ENCODE peak calls at places on chromosomes 2 and 18, in seven cellular contexts. One of them, this sample, is unnamed.

GRCh38 chr2:171943869-171944268 is 21.6 kb downstream of the HAT1 start:
- DNase-seq in activated effector memory CD4-positive, alpha-beta T cell treated with Interleukin-2 at 50 U/mL for 16 hours: no peak
- DNase-seq in left colon: no peak
- DNase-seq in activated T-helper 1 cell treated with anti-CD3 and anti-CD28 coated beads, Interleukin-12 subunit alpha, Interleukin-12 subunit beta, Interleukin-2, Interleukin-4 antibody, amounts not matched to agents 30 ng/mL and 10 ng/mL and 1 ng/mL, durations not matched to agents 14 hours and 24 hours and 36 hours: no peak
- DNase-seq in stimulated activated CD8-positive, alpha-beta memory T cell treated with anti-CD3 and anti-CD28 coated beads, Interleukin-7, amount 100 ng/mL, for 1 hour: no peak
- DNase-seq in NCI-H460: no peak
- DNase-seq in NCI-H510A treated with DMSO at 0.1 percent for 48 hours: no peak
- DNase-seq in this sample: no peak

GRCh38 chr2:94753466-94753998 is 117.7 kb upstream of the TEKT4 start:
- DNase-seq in NCI-H510A treated with DMSO at 0.1 percent for 48 hours: no peak
- DNase-seq in activated effector memory CD4-positive, alpha-beta T cell treated with Interleukin-2 at 50 U/mL for 16 hours: no peak
- DNase-seq in NCI-H460: no peak
- DNase-seq in left colon: no peak
- DNase-seq in activated T-helper 1 cell treated with anti-CD3 and anti-CD28 coated beads, Interleukin-12 subunit alpha, Interleukin-12 subunit beta, Interleukin-2, Interleukin-4 antibody, amounts not matched to agents 30 ng/mL and 10 ng/mL and 1 ng/mL, durations not matched to agents 14 hours and 24 hours and 36 hours: no peak
- DNase-seq in stimulated activated CD8-positive, alpha-beta memory T cell treated with anti-CD3 and anti-CD28 coated beads, Interleukin-7, amount 100 ng/mL, for 1 hour: no peak
- DNase-seq in this sample: no peak

GRCh38 chr18:62331581-62332436 is 6.7 kb downstream of the TNFRSF11A start:
- DNase-seq in NCI-H460: no peak
- DNase-seq in stimulated activated CD8-positive, alpha-beta memory T cell treated with anti-CD3 and anti-CD28 coated beads, Interleukin-7, amount 100 ng/mL, for 1 hour: no peak
- DNase-seq in activated effector memory CD4-positive, alpha-beta T cell treated with Interleukin-2 at 50 U/mL for 16 hours: no peak
- DNase-seq in activated T-helper 1 cell treated with anti-CD3 and anti-CD28 coated beads, Interleukin-12 subunit alpha, Interleukin-12 subunit beta, Interleukin-2, Interleukin-4 antibody, amounts not matched to agents 30 ng/mL and 10 ng/mL and 1 ng/mL, durations not matched to agents 14 hours and 24 hours and 36 hours: no peak
- DNase-seq in left colon: no peak
- DNase-seq in NCI-H510A treated with DMSO at 0.1 percent for 48 hours: no peak
- DNase-seq in this sample: no peak

GRCh38 chr2:52933878-52934277 is 833.7 kb upstream of the CHAC2 start:
- DNase-seq in stimulated activated CD8-positive, alpha-beta memory T cell treated with anti-CD3 and anti-CD28 coated beads, Interleukin-7, amount 100 ng/mL, for 1 hour: no peak
- DNase-seq in NCI-H460: no peak
- DNase-seq in NCI-H510A treated with DMSO at 0.1 percent for 48 hours: no peak
- DNase-seq in activated effector memory CD4-positive, alpha-beta T cell treated with Interleukin-2 at 50 U/mL for 16 hours: no peak
- DNase-seq in left colon: no peak
- DNase-seq in activated T-helper 1 cell treated with anti-CD3 and anti-CD28 coated beads, Interleukin-12 subunit alpha, Interleukin-12 subunit beta, Interleukin-2, Interleukin-4 antibody, amounts not matched to agents 30 ng/mL and 10 ng/mL and 1 ng/mL, durations not matched to agents 14 hours and 24 hours and 36 hours: no peak
- DNase-seq in this sample: no peak

GRCh38 chr2:64914735-64915509 is 74.3 kb upstream of the SLC1A4 start:
- DNase-seq in activated effector memory CD4-positive, alpha-beta T cell treated with Interleukin-2 at 50 U/mL for 16 hours: no peak
- DNase-seq in left colon: no peak
- DNase-seq in NCI-H510A treated with DMSO at 0.1 percent for 48 hours: no peak
- DNase-seq in stimulated activated CD8-positive, alpha-beta memory T cell treated with anti-CD3 and anti-CD28 coated beads, Interleukin-7, amount 100 ng/mL, for 1 hour: no peak
- DNase-seq in NCI-H460: no peak
- DNase-seq in activated T-helper 1 cell treated with anti-CD3 and anti-CD28 coated beads, Interleukin-12 subunit alpha, Interleukin-12 subunit beta, Interleukin-2, Interleukin-4 antibody, amounts not matched to agents 30 ng/mL and 10 ng/mL and 1 ng/mL, durations not matched to agents 14 hours and 24 hours and 36 hours: no peak
- DNase-seq in this sample: no peak

GRCh38 chr2:156156580-156156979 is 175.9 kb downstream of the NR4A2 start:
- DNase-seq in NCI-H460: no peak
- DNase-seq in activated T-helper 1 cell treated with anti-CD3 and anti-CD28 coated beads, Interleukin-12 subunit alpha, Interleukin-12 subunit beta, Interleukin-2, Interleukin-4 antibody, amounts not matched to agents 30 ng/mL and 10 ng/mL and 1 ng/mL, durations not matched to agents 14 hours and 24 hours and 36 hours: no peak
- DNase-seq in stimulated activated CD8-positive, alpha-beta memory T cell treated with anti-CD3 and anti-CD28 coated beads, Interleukin-7, amount 100 ng/mL, for 1 hour: no peak
- DNase-seq in left colon: peak
- DNase-seq in activated effector memory CD4-positive, alpha-beta T cell treated with Interleukin-2 at 50 U/mL for 16 hours: no peak
- DNase-seq in NCI-H510A treated with DMSO at 0.1 percent for 48 hours: no peak
- DNase-seq in this sample: no peak

GRCh38 chr18:66316708-66317107 is 287.2 kb downstream of the CDH19 start:
- DNase-seq in activated effector memory CD4-positive, alpha-beta T cell treated with Interleukin-2 at 50 U/mL for 16 hours: no peak
- DNase-seq in NCI-H460: no peak
- DNase-seq in NCI-H510A treated with DMSO at 0.1 percent for 48 hours: no peak
- DNase-seq in left colon: no peak
- DNase-seq in activated T-helper 1 cell treated with anti-CD3 and anti-CD28 coated beads, Interleukin-12 subunit alpha, Interleukin-12 subunit beta, Interleukin-2, Interleukin-4 antibody, amounts not matched to agents 30 ng/mL and 10 ng/mL and 1 ng/mL, durations not matched to agents 14 hours and 24 hours and 36 hours: no peak
- DNase-seq in stimulated activated CD8-positive, alpha-beta memory T cell treated with anti-CD3 and anti-CD28 coated beads, Interleukin-7, amount 100 ng/mL, for 1 hour: no peak
- DNase-seq in this sample: no peak

GRCh38 chr2:218320704-218321336 is 28.5 kb upstream of the TMBIM1 start:
- DNase-seq in activated T-helper 1 cell treated with anti-CD3 and anti-CD28 coated beads, Interleukin-12 subunit alpha, Interleukin-12 subunit beta, Interleukin-2, Interleukin-4 antibody, amounts not matched to agents 30 ng/mL and 10 ng/mL and 1 ng/mL, durations not matched to agents 14 hours and 24 hours and 36 hours: no peak
- DNase-seq in stimulated activated CD8-positive, alpha-beta memory T cell treated with anti-CD3 and anti-CD28 coated beads, Interleukin-7, amount 100 ng/mL, for 1 hour: no peak
- DNase-seq in activated effector memory CD4-positive, alpha-beta T cell treated with Interleukin-2 at 50 U/mL for 16 hours: no peak
- DNase-seq in NCI-H510A treated with DMSO at 0.1 percent for 48 hours: no peak
- DNase-seq in NCI-H460: no peak
- DNase-seq in left colon: no peak
- DNase-seq in this sample: no peak

GRCh38 chr2:16290311-16291020 is 350.1 kb downstream of the MYCN start:
- DNase-seq in activated effector memory CD4-positive, alpha-beta T cell treated with Interleukin-2 at 50 U/mL for 16 hours: no peak
- DNase-seq in NCI-H460: no peak
- DNase-seq in NCI-H510A treated with DMSO at 0.1 percent for 48 hours: no peak
- DNase-seq in left colon: no peak
- DNase-seq in activated T-helper 1 cell treated with anti-CD3 and anti-CD28 coated beads, Interleukin-12 subunit alpha, Interleukin-12 subunit beta, Interleukin-2, Interleukin-4 antibody, amounts not matched to agents 30 ng/mL and 10 ng/mL and 1 ng/mL, durations not matched to agents 14 hours and 24 hours and 36 hours: no peak
- DNase-seq in stimulated activated CD8-positive, alpha-beta memory T cell treated with anti-CD3 and anti-CD28 coated beads, Interleukin-7, amount 100 ng/mL, for 1 hour: no peak
- DNase-seq in this sample: no peak

GRCh38 chr2:1521878-1522495 is 108.7 kb downstream of the TPO start:
- DNase-seq in NCI-H460: no peak
- DNase-seq in activated T-helper 1 cell treated with anti-CD3 and anti-CD28 coated beads, Interleukin-12 subunit alpha, Interleukin-12 subunit beta, Interleukin-2, Interleukin-4 antibody, amounts not matched to agents 30 ng/mL and 10 ng/mL and 1 ng/mL, durations not matched to agents 14 hours and 24 hours and 36 hours: no peak
- DNase-seq in left colon: no peak
- DNase-seq in NCI-H510A treated with DMSO at 0.1 percent for 48 hours: no peak
- DNase-seq in activated effector memory CD4-positive, alpha-beta T cell treated with Interleukin-2 at 50 U/mL for 16 hours: no peak
- DNase-seq in stimulated activated CD8-positive, alpha-beta memory T cell treated with anti-CD3 and anti-CD28 coated beads, Interleukin-7, amount 100 ng/mL, for 1 hour: no peak
- DNase-seq in this sample: no peak

GRCh38 chr2:42926438-42927333 is 134.3 kb upstream of the HAAO start:
- DNase-seq in stimulated activated CD8-positive, alpha-beta memory T cell treated with anti-CD3 and anti-CD28 coated beads, Interleukin-7, amount 100 ng/mL, for 1 hour: no peak
- DNase-seq in activated effector memory CD4-positive, alpha-beta T cell treated with Interleukin-2 at 50 U/mL for 16 hours: no peak
- DNase-seq in activated T-helper 1 cell treated with anti-CD3 and anti-CD28 coated beads, Interleukin-12 subunit alpha, Interleukin-12 subunit beta, Interleukin-2, Interleukin-4 antibody, amounts not matched to agents 30 ng/mL and 10 ng/mL and 1 ng/mL, durations not matched to agents 14 hours and 24 hours and 36 hours: no peak
- DNase-seq in left colon: peak
- DNase-seq in NCI-H510A treated with DMSO at 0.1 percent for 48 hours: peak
- DNase-seq in NCI-H460: no peak
- DNase-seq in this sample: no peak

GRCh38 chr2:118417417-118418125 is 329.3 kb downstream of the INSIG2 start:
- DNase-seq in NCI-H510A treated with DMSO at 0.1 percent for 48 hours: no peak
- DNase-seq in left colon: no peak
- DNase-seq in NCI-H460: no peak
- DNase-seq in activated T-helper 1 cell treated with anti-CD3 and anti-CD28 coated beads, Interleukin-12 subunit alpha, Interleukin-12 subunit beta, Interleukin-2, Interleukin-4 antibody, amounts not matched to agents 30 ng/mL and 10 ng/mL and 1 ng/mL, durations not matched to agents 14 hours and 24 hours and 36 hours: no peak
- DNase-seq in stimulated activated CD8-positive, alpha-beta memory T cell treated with anti-CD3 and anti-CD28 coated beads, Interleukin-7, amount 100 ng/mL, for 1 hour: no peak
- DNase-seq in activated effector memory CD4-positive, alpha-beta T cell treated with Interleukin-2 at 50 U/mL for 16 hours: no peak
- DNase-seq in this sample: peak

GRCh38 chr2:71801969-71802368 is 345.7 kb downstream of the CYP26B1 start:
- DNase-seq in NCI-H510A treated with DMSO at 0.1 percent for 48 hours: no peak
- DNase-seq in stimulated activated CD8-positive, alpha-beta memory T cell treated with anti-CD3 and anti-CD28 coated beads, Interleukin-7, amount 100 ng/mL, for 1 hour: no peak
- DNase-seq in NCI-H460: no peak
- DNase-seq in activated effector memory CD4-positive, alpha-beta T cell treated with Interleukin-2 at 50 U/mL for 16 hours: no peak
- DNase-seq in activated T-helper 1 cell treated with anti-CD3 and anti-CD28 coated beads, Interleukin-12 subunit alpha, Interleukin-12 subunit beta, Interleukin-2, Interleukin-4 antibody, amounts not matched to agents 30 ng/mL and 10 ng/mL and 1 ng/mL, durations not matched to agents 14 hours and 24 hours and 36 hours: no peak
- DNase-seq in left colon: peak
- DNase-seq in this sample: peak

GRCh38 chr2:235956281-235956970 is 211.8 kb downstream of the GBX2 start:
- DNase-seq in left colon: no peak
- DNase-seq in NCI-H460: no peak
- DNase-seq in stimulated activated CD8-positive, alpha-beta memory T cell treated with anti-CD3 and anti-CD28 coated beads, Interleukin-7, amount 100 ng/mL, for 1 hour: no peak
- DNase-seq in activated effector memory CD4-positive, alpha-beta T cell treated with Interleukin-2 at 50 U/mL for 16 hours: no peak
- DNase-seq in activated T-helper 1 cell treated with anti-CD3 and anti-CD28 coated beads, Interleukin-12 subunit alpha, Interleukin-12 subunit beta, Interleukin-2, Interleukin-4 antibody, amounts not matched to agents 30 ng/mL and 10 ng/mL and 1 ng/mL, durations not matched to agents 14 hours and 24 hours and 36 hours: no peak
- DNase-seq in NCI-H510A treated with DMSO at 0.1 percent for 48 hours: no peak
- DNase-seq in this sample: no peak

GRCh38 chr18:22170421-22171262 is 1.3 kb downstream of the GATA6 start:
- DNase-seq in NCI-H460: peak
- DNase-seq in left colon: peak
- DNase-seq in activated T-helper 1 cell treated with anti-CD3 and anti-CD28 coated beads, Interleukin-12 subunit alpha, Interleukin-12 subunit beta, Interleukin-2, Interleukin-4 antibody, amounts not matched to agents 30 ng/mL and 10 ng/mL and 1 ng/mL, durations not matched to agents 14 hours and 24 hours and 36 hours: no peak
- DNase-seq in stimulated activated CD8-positive, alpha-beta memory T cell treated with anti-CD3 and anti-CD28 coated beads, Interleukin-7, amount 100 ng/mL, for 1 hour: no peak
- DNase-seq in activated effector memory CD4-positive, alpha-beta T cell treated with Interleukin-2 at 50 U/mL for 16 hours: no peak
- DNase-seq in NCI-H510A treated with DMSO at 0.1 percent for 48 hours: no peak
- DNase-seq in this sample: peak

GRCh38 chr2:240814946-240815760 is 4.9 kb downstream of the KIF1A start:
- DNase-seq in NCI-H510A treated with DMSO at 0.1 percent for 48 hours: no peak
- DNase-seq in activated T-helper 1 cell treated with anti-CD3 and anti-CD28 coated beads, Interleukin-12 subunit alpha, Interleukin-12 subunit beta, Interleukin-2, Interleukin-4 antibody, amounts not matched to agents 30 ng/mL and 10 ng/mL and 1 ng/mL, durations not matched to agents 14 hours and 24 hours and 36 hours: no peak
- DNase-seq in activated effector memory CD4-positive, alpha-beta T cell treated with Interleukin-2 at 50 U/mL for 16 hours: no peak
- DNase-seq in NCI-H460: no peak
- DNase-seq in left colon: no peak
- DNase-seq in stimulated activated CD8-positive, alpha-beta memory T cell treated with anti-CD3 and anti-CD28 coated beads, Interleukin-7, amount 100 ng/mL, for 1 hour: no peak
- DNase-seq in this sample: no peak

GRCh38 chr2:219520079-219520478 is 5.8 kb downstream of the ASIC4 start:
- DNase-seq in activated T-helper 1 cell treated with anti-CD3 and anti-CD28 coated beads, Interleukin-12 subunit alpha, Interleukin-12 subunit beta, Interleukin-2, Interleukin-4 antibody, amounts not matched to agents 30 ng/mL and 10 ng/mL and 1 ng/mL, durations not matched to agents 14 hours and 24 hours and 36 hours: no peak
- DNase-seq in NCI-H460: no peak
- DNase-seq in NCI-H510A treated with DMSO at 0.1 percent for 48 hours: no peak
- DNase-seq in left colon: no peak
- DNase-seq in stimulated activated CD8-positive, alpha-beta memory T cell treated with anti-CD3 and anti-CD28 coated beads, Interleukin-7, amount 100 ng/mL, for 1 hour: no peak
- DNase-seq in activated effector memory CD4-positive, alpha-beta T cell treated with Interleukin-2 at 50 U/mL for 16 hours: no peak
- DNase-seq in this sample: no peak

GRCh38 chr18:10111944-10112343 is 198.1 kb downstream of the VAPA start:
- DNase-seq in activated effector memory CD4-positive, alpha-beta T cell treated with Interleukin-2 at 50 U/mL for 16 hours: no peak
- DNase-seq in left colon: no peak
- DNase-seq in activated T-helper 1 cell treated with anti-CD3 and anti-CD28 coated beads, Interleukin-12 subunit alpha, Interleukin-12 subunit beta, Interleukin-2, Interleukin-4 antibody, amounts not matched to agents 30 ng/mL and 10 ng/mL and 1 ng/mL, durations not matched to agents 14 hours and 24 hours and 36 hours: no peak
- DNase-seq in NCI-H510A treated with DMSO at 0.1 percent for 48 hours: no peak
- DNase-seq in stimulated activated CD8-positive, alpha-beta memory T cell treated with anti-CD3 and anti-CD28 coated beads, Interleukin-7, amount 100 ng/mL, for 1 hour: no peak
- DNase-seq in NCI-H460: no peak
- DNase-seq in this sample: no peak

GRCh38 chr2:232230557-232230956 is 148.0 kb upstream of the ALPP start:
- DNase-seq in stimulated activated CD8-positive, alpha-beta memory T cell treated with anti-CD3 and anti-CD28 coated beads, Interleukin-7, amount 100 ng/mL, for 1 hour: no peak
- DNase-seq in activated T-helper 1 cell treated with anti-CD3 and anti-CD28 coated beads, Interleukin-12 subunit alpha, Interleukin-12 subunit beta, Interleukin-2, Interleukin-4 antibody, amounts not matched to agents 30 ng/mL and 10 ng/mL and 1 ng/mL, durations not matched to agents 14 hours and 24 hours and 36 hours: no peak
- DNase-seq in activated effector memory CD4-positive, alpha-beta T cell treated with Interleukin-2 at 50 U/mL for 16 hours: no peak
- DNase-seq in NCI-H510A treated with DMSO at 0.1 percent for 48 hours: peak
- DNase-seq in NCI-H460: peak
- DNase-seq in left colon: peak
- DNase-seq in this sample: no peak

GRCh38 chr2:146734042-146734715 is 1110.7 kb upstream of the ACVR2A start:
- DNase-seq in activated effector memory CD4-positive, alpha-beta T cell treated with Interleukin-2 at 50 U/mL for 16 hours: no peak
- DNase-seq in NCI-H510A treated with DMSO at 0.1 percent for 48 hours: peak
- DNase-seq in left colon: no peak
- DNase-seq in stimulated activated CD8-positive, alpha-beta memory T cell treated with anti-CD3 and anti-CD28 coated beads, Interleukin-7, amount 100 ng/mL, for 1 hour: no peak
- DNase-seq in activated T-helper 1 cell treated with anti-CD3 and anti-CD28 coated beads, Interleukin-12 subunit alpha, Interleukin-12 subunit beta, Interleukin-2, Interleukin-4 antibody, amounts not matched to agents 30 ng/mL and 10 ng/mL and 1 ng/mL, durations not matched to agents 14 hours and 24 hours and 36 hours: no peak
- DNase-seq in NCI-H460: peak
- DNase-seq in this sample: peak

GRCh38 chr2:37896319-37896718 is 28.8 kb upstream of the RMDN2 start:
- DNase-seq in stimulated activated CD8-positive, alpha-beta memory T cell treated with anti-CD3 and anti-CD28 coated beads, Interleukin-7, amount 100 ng/mL, for 1 hour: no peak
- DNase-seq in left colon: no peak
- DNase-seq in activated effector memory CD4-positive, alpha-beta T cell treated with Interleukin-2 at 50 U/mL for 16 hours: no peak
- DNase-seq in NCI-H460: no peak
- DNase-seq in activated T-helper 1 cell treated with anti-CD3 and anti-CD28 coated beads, Interleukin-12 subunit alpha, Interleukin-12 subunit beta, Interleukin-2, Interleukin-4 antibody, amounts not matched to agents 30 ng/mL and 10 ng/mL and 1 ng/mL, durations not matched to agents 14 hours and 24 hours and 36 hours: no peak
- DNase-seq in NCI-H510A treated with DMSO at 0.1 percent for 48 hours: no peak
- DNase-seq in this sample: no peak

GRCh38 chr2:166665991-166666940 is 172.2 kb upstream of the SCN7A start:
- DNase-seq in stimulated activated CD8-positive, alpha-beta memory T cell treated with anti-CD3 and anti-CD28 coated beads, Interleukin-7, amount 100 ng/mL, for 1 hour: no peak
- DNase-seq in left colon: no peak
- DNase-seq in NCI-H460: no peak
- DNase-seq in activated effector memory CD4-positive, alpha-beta T cell treated with Interleukin-2 at 50 U/mL for 16 hours: no peak
- DNase-seq in NCI-H510A treated with DMSO at 0.1 percent for 48 hours: no peak
- DNase-seq in activated T-helper 1 cell treated with anti-CD3 and anti-CD28 coated beads, Interleukin-12 subunit alpha, Interleukin-12 subunit beta, Interleukin-2, Interleukin-4 antibody, amounts not matched to agents 30 ng/mL and 10 ng/mL and 1 ng/mL, durations not matched to agents 14 hours and 24 hours and 36 hours: no peak
- DNase-seq in this sample: no peak

GRCh38 chr18:22348521-22349316 is 69.0 kb downstream of the CTAGE1 start:
- DNase-seq in stimulated activated CD8-positive, alpha-beta memory T cell treated with anti-CD3 and anti-CD28 coated beads, Interleukin-7, amount 100 ng/mL, for 1 hour: no peak
- DNase-seq in NCI-H510A treated with DMSO at 0.1 percent for 48 hours: no peak
- DNase-seq in left colon: peak
- DNase-seq in NCI-H460: no peak
- DNase-seq in activated effector memory CD4-positive, alpha-beta T cell treated with Interleukin-2 at 50 U/mL for 16 hours: no peak
- DNase-seq in activated T-helper 1 cell treated with anti-CD3 and anti-CD28 coated beads, Interleukin-12 subunit alpha, Interleukin-12 subunit beta, Interleukin-2, Interleukin-4 antibody, amounts not matched to agents 30 ng/mL and 10 ng/mL and 1 ng/mL, durations not matched to agents 14 hours and 24 hours and 36 hours: no peak
- DNase-seq in this sample: peak

GRCh38 chr2:88059979-88060906 is 4.7 kb upstream of the KRCC1 start:
- DNase-seq in stimulated activated CD8-positive, alpha-beta memory T cell treated with anti-CD3 and anti-CD28 coated beads, Interleukin-7, amount 100 ng/mL, for 1 hour: no peak
- DNase-seq in activated effector memory CD4-positive, alpha-beta T cell treated with Interleukin-2 at 50 U/mL for 16 hours: no peak
- DNase-seq in NCI-H510A treated with DMSO at 0.1 percent for 48 hours: peak
- DNase-seq in activated T-helper 1 cell treated with anti-CD3 and anti-CD28 coated beads, Interleukin-12 subunit alpha, Interleukin-12 subunit beta, Interleukin-2, Interleukin-4 antibody, amounts not matched to agents 30 ng/mL and 10 ng/mL and 1 ng/mL, durations not matched to agents 14 hours and 24 hours and 36 hours: no peak
- DNase-seq in NCI-H460: peak
- DNase-seq in left colon: no peak
- DNase-seq in this sample: peak

GRCh38 chr2:14324308-14324707 is 308.2 kb upstream of the LRATD1 start:
- DNase-seq in NCI-H460: no peak
- DNase-seq in NCI-H510A treated with DMSO at 0.1 percent for 48 hours: no peak
- DNase-seq in left colon: no peak
- DNase-seq in activated effector memory CD4-positive, alpha-beta T cell treated with Interleukin-2 at 50 U/mL for 16 hours: no peak
- DNase-seq in activated T-helper 1 cell treated with anti-CD3 and anti-CD28 coated beads, Interleukin-12 subunit alpha, Interleukin-12 subunit beta, Interleukin-2, Interleukin-4 antibody, amounts not matched to agents 30 ng/mL and 10 ng/mL and 1 ng/mL, durations not matched to agents 14 hours and 24 hours and 36 hours: no peak
- DNase-seq in stimulated activated CD8-positive, alpha-beta memory T cell treated with anti-CD3 and anti-CD28 coated beads, Interleukin-7, amount 100 ng/mL, for 1 hour: no peak
- DNase-seq in this sample: peak

GRCh38 chr18:63119647-63120046 is 199.9 kb downstream of the BCL2 start:
- DNase-seq in stimulated activated CD8-positive, alpha-beta memory T cell treated with anti-CD3 and anti-CD28 coated beads, Interleukin-7, amount 100 ng/mL, for 1 hour: no peak
- DNase-seq in left colon: peak
- DNase-seq in NCI-H460: peak
- DNase-seq in activated effector memory CD4-positive, alpha-beta T cell treated with Interleukin-2 at 50 U/mL for 16 hours: no peak
- DNase-seq in NCI-H510A treated with DMSO at 0.1 percent for 48 hours: peak
- DNase-seq in activated T-helper 1 cell treated with anti-CD3 and anti-CD28 coated beads, Interleukin-12 subunit alpha, Interleukin-12 subunit beta, Interleukin-2, Interleukin-4 antibody, amounts not matched to agents 30 ng/mL and 10 ng/mL and 1 ng/mL, durations not matched to agents 14 hours and 24 hours and 36 hours: no peak
- DNase-seq in this sample: no peak

GRCh38 chr18:26621161-26622026 is 73.0 kb upstream of the KCTD1 start:
- DNase-seq in NCI-H460: peak
- DNase-seq in stimulated activated CD8-positive, alpha-beta memory T cell treated with anti-CD3 and anti-CD28 coated beads, Interleukin-7, amount 100 ng/mL, for 1 hour: no peak
- DNase-seq in activated effector memory CD4-positive, alpha-beta T cell treated with Interleukin-2 at 50 U/mL for 16 hours: no peak
- DNase-seq in left colon: peak
- DNase-seq in activated T-helper 1 cell treated with anti-CD3 and anti-CD28 coated beads, Interleukin-12 subunit alpha, Interleukin-12 subunit beta, Interleukin-2, Interleukin-4 antibody, amounts not matched to agents 30 ng/mL and 10 ng/mL and 1 ng/mL, durations not matched to agents 14 hours and 24 hours and 36 hours: no peak
- DNase-seq in NCI-H510A treated with DMSO at 0.1 percent for 48 hours: no peak
- DNase-seq in this sample: peak

GRCh38 chr18:55794288-55795052 is 206.5 kb upstream of the TCF4 start:
- DNase-seq in activated T-helper 1 cell treated with anti-CD3 and anti-CD28 coated beads, Interleukin-12 subunit alpha, Interleukin-12 subunit beta, Interleukin-2, Interleukin-4 antibody, amounts not matched to agents 30 ng/mL and 10 ng/mL and 1 ng/mL, durations not matched to agents 14 hours and 24 hours and 36 hours: no peak
- DNase-seq in activated effector memory CD4-positive, alpha-beta T cell treated with Interleukin-2 at 50 U/mL for 16 hours: no peak
- DNase-seq in NCI-H510A treated with DMSO at 0.1 percent for 48 hours: no peak
- DNase-seq in NCI-H460: no peak
- DNase-seq in stimulated activated CD8-positive, alpha-beta memory T cell treated with anti-CD3 and anti-CD28 coated beads, Interleukin-7, amount 100 ng/mL, for 1 hour: no peak
- DNase-seq in left colon: no peak
- DNase-seq in this sample: no peak

GRCh38 chr2:234137400-234138014 is 87.0 kb downstream of the SPP2 start:
- DNase-seq in activated T-helper 1 cell treated with anti-CD3 and anti-CD28 coated beads, Interleukin-12 subunit alpha, Interleukin-12 subunit beta, Interleukin-2, Interleukin-4 antibody, amounts not matched to agents 30 ng/mL and 10 ng/mL and 1 ng/mL, durations not matched to agents 14 hours and 24 hours and 36 hours: no peak
- DNase-seq in NCI-H460: no peak
- DNase-seq in NCI-H510A treated with DMSO at 0.1 percent for 48 hours: no peak
- DNase-seq in left colon: no peak
- DNase-seq in stimulated activated CD8-positive, alpha-beta memory T cell treated with anti-CD3 and anti-CD28 coated beads, Interleukin-7, amount 100 ng/mL, for 1 hour: no peak
- DNase-seq in activated effector memory CD4-positive, alpha-beta T cell treated with Interleukin-2 at 50 U/mL for 16 hours: no peak
- DNase-seq in this sample: peak